ENCODE peak calls at places on chromosomes 11 and 22, in four cellular contexts. D is GM12878, I is K562, C is HCT116. Q is an unnamed sample.

GRCh38 chr11:45025716-45026492 is 75.2 kb upstream of the TP53I11 start:
- DNase-seq in D (no peak), I (no peak), C (no peak), Q (no peak)

GRCh38 chr11:117641008-117641915 is 155.8 kb downstream of the DSCAML1 start:
- DNase-seq in D (no peak), I (no peak), C (no peak), Q (no peak)

GRCh38 chr11:862028-862703 is 19.5 kb downstream of the TSPAN4 start:
- DNase-seq in D (no peak), I (peak), C (no peak), Q (no peak)

GRCh38 chr11:75667831-75668507 is 869 bp downstream of the MAP6 start:
- DNase-seq in D (no peak), I (no peak), C (no peak), Q (no peak)

GRCh38 chr11:10909141-10909883 is 51.5 kb upstream of the ZBED5 start:
- DNase-seq in D (no peak), I (no peak), C (no peak), Q (no peak)

GRCh38 chr11:125569913-125570621 is 790 bp downstream of the EI24 start:
- DNase-seq in D (no peak), I (peak), C (no peak), Q (no peak)

GRCh38 chr11:12170984-12171383 is 60.6 kb downstream of the MICAL2 start:
- DNase-seq in D (no peak), I (no peak), C (no peak), Q (no peak)

GRCh38 chr11:26227311-26227710 is 104.6 kb upstream of the ANO3 start:
- DNase-seq in D (peak), I (no peak), C (no peak), Q (no peak)

GRCh38 chr11:125762445-125762844 is 16.2 kb downstream of the PATE2 start:
- DNase-seq in D (no peak), I (no peak), C (no peak), Q (no peak)

GRCh38 chr22:28408702-28409101 is 270.9 kb downstream of the TTC28 start:
- DNase-seq in D (no peak), I (no peak), C (no peak), Q (no peak)

GRCh38 chr22:50247748-50248147 is 2.9 kb upstream of the TUBGCP6 start:
- DNase-seq in D (no peak), I (peak), C (peak), Q (peak)

GRCh38 chr22:33083212-33083611 is 25.0 kb upstream of the SYN3 start:
- DNase-seq in D (peak), I (no peak), C (no peak), Q (no peak)

GRCh38 chr11:73193251-73194033 is 24.6 kb upstream of the P2RY2 start:
- DNase-seq in D (peak), I (no peak), C (no peak), Q (no peak)
- H3K4me2 ChIP-seq in D (peak), I (no peak), C (peak), Q (no peak)

GRCh38 chr11:13964771-13965074 is 2.2 kb downstream of the SPON1 start:
- DNase-seq in D (no peak), I (no peak), C (no peak), Q (no peak)

GRCh38 chr11:13962198-13962561 is 343 bp upstream of the SPON1 start:
- DNase-seq in D (no peak), I (no peak), C (no peak), Q (no peak)

GRCh38 chr11:13963169-13963948 is 836 bp downstream of the SPON1 start:
- DNase-seq in D (no peak), I (no peak), C (no peak), Q (no peak)

GRCh38 chr11:13963949-13964770 is 1.6 kb downstream of the SPON1 start:
- DNase-seq in D (no peak), I (no peak), C (no peak), Q (no peak)

DNA sequence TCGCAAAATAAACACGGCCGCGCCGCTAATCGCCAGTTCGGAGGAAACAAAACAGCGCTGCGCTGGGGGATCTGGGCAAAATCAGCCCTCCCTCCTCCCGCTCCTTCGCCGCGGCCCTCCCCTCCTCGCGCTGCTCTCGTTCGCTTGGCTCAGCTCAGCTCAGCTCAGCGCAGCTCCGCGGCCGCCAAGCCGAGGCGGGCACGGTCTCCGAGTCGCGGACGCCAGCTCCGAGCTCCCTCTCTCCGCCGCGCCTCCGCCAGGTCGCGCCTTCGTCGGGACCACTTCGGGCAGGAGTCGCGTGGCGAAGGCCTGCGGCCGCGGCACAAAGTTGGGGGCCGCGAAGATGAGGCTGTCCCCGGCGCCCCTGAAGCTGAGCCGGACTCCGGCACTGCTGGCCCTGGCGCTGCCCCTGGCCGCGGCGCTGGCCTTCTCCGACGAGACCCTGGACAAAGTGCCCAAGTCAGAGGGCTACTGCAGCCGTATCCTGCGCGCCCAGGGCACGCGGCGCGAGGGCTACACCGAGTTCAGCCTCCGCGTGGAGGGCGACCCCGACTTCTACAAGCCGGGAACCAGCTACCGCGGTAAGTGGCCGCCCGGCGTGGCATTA is at the start of gene SPON1:
- DNase-seq in D (no peak), I (no peak), C (no peak), Q (no peak)
- TF ChIP-seq EZH2 in D (no peak), I (no peak), C (no peak), Q (peak)

GRCh38 chr22:49075150-49075549 is 752.5 kb downstream of the BRD1 start:
- DNase-seq in D (no peak), I (no peak), C (no peak), Q (no peak)

GRCh38 chr22:49077586-49077985 is 750.1 kb downstream of the BRD1 start:
- DNase-seq in D (no peak), I (no peak), C (no peak), Q (no peak)

GRCh38 chr22:49077036-49077393 is 750.7 kb downstream of the BRD1 start:
- DNase-seq in D (no peak), I (no peak), C (no peak), Q (no peak)

GRCh38 chr22:49078076-49078710 is 749.5 kb downstream of the BRD1 start:
- DNase-seq in D (no peak), I (no peak), C (no peak), Q (no peak)

GRCh38 chr22:49076300-49077035 is 751.2 kb downstream of the BRD1 start:
- DNase-seq in D (no peak), I (no peak), C (no peak), Q (no peak)
- TF ChIP-seq EGR1 in D (no peak), I (no peak), C (no peak), Q (no peak)

GRCh38 chr11:8180469-8180868 is 11.6 kb upstream of the RIC3 start:
- DNase-seq in D (no peak), I (no peak), C (no peak), Q (no peak)

GRCh38 chr11:8183136-8183535 is 14.3 kb upstream of the RIC3 start:
- DNase-seq in D (no peak), I (no peak), C (no peak), Q (no peak)

DNA sequence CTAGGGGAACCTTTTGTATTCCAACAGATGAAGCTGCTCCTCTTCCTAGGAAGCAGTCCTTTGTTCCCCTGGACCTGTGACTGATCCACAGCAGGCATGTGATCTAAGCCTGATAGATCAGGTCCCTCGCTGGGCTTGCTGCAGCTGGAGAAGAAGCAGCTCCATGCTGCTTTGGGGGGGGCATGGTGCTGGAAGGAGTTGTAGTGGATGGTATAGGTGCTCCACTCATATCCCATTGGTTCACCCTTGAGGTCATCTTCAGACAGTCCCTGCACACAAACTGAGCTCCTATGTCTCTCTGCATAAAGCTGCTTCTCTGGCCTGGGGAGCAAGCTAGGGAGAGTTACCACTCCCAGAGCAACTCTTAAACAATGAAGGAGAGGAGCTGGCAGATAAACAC is 9.5 kb upstream of the RIC3 start:
- DNase-seq in D (no peak), I (no peak), C (no peak), Q (no peak)
- H3K4me2 ChIP-seq in D (no peak), I (no peak), C (no peak), Q (no peak)

GRCh38 chr11:123197711-123198110 is 2.7 kb upstream of the CLMP start:
- DNase-seq in D (no peak), I (no peak), C (no peak), Q (no peak)

GRCh38 chr11:123195182-123196059 is at the start of gene CLMP:
- DNase-seq in D (no peak), I (no peak), C (no peak), Q (peak)

GRCh38 chr11:123194308-123195181 is 503 bp downstream of the CLMP start:
- DNase-seq in D (no peak), I (no peak), C (no peak), Q (no peak)

GRCh38 chr11:123193742-123194141 is 1.3 kb downstream of the CLMP start:
- DNase-seq in D (no peak), I (no peak), C (no peak), Q (no peak)

GRCh38 chr11:123196060-123196714 is 1.1 kb upstream of the CLMP start:
- DNase-seq in D (no peak), I (no peak), C (no peak), Q (peak)
- TF ChIP-seq EZH2 in D (no peak), I (no peak), C (no peak), Q (peak)

GRCh38 chr22:49048591-49048990 is 779.1 kb downstream of the BRD1 start:
- DNase-seq in D (no peak), I (no peak), C (no peak), Q (no peak)

GRCh38 chr22:49046000-49046545 is 781.6 kb downstream of the BRD1 start:
- DNase-seq in D (no peak), I (no peak), C (no peak), Q (no peak)

GRCh38 chr22:49045276-49045675 is 782.4 kb downstream of the BRD1 start:
- DNase-seq in D (no peak), I (no peak), C (no peak), Q (no peak)

GRCh38 chr22:49046546-49047305 is 780.9 kb downstream of the BRD1 start:
- DNase-seq in D (no peak), I (peak), C (peak), Q (peak)

DNA sequence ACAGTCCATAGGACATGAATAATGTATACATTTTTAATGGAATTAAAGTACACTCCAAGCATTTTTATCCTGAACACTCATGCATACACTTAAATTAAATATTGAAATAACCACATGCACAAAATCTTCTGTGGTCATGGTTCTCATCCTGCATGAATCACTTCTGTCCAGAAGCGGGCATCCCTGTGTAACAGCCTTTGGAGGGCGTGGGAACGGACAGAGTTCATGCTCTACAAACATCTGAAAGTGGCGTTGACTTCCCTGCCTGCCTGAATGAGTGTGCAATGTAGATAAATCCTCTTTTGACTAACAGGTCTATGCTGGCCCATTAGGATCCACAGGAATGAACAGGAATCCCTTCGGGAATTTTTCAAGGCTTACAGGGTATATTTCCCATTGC is 780.2 kb downstream of the BRD1 start:
- DNase-seq in D (no peak), I (no peak), C (no peak), Q (no peak)
- TF ChIP-seq EGR1 in D (no peak), I (no peak), C (no peak), Q (no peak)

DNA sequence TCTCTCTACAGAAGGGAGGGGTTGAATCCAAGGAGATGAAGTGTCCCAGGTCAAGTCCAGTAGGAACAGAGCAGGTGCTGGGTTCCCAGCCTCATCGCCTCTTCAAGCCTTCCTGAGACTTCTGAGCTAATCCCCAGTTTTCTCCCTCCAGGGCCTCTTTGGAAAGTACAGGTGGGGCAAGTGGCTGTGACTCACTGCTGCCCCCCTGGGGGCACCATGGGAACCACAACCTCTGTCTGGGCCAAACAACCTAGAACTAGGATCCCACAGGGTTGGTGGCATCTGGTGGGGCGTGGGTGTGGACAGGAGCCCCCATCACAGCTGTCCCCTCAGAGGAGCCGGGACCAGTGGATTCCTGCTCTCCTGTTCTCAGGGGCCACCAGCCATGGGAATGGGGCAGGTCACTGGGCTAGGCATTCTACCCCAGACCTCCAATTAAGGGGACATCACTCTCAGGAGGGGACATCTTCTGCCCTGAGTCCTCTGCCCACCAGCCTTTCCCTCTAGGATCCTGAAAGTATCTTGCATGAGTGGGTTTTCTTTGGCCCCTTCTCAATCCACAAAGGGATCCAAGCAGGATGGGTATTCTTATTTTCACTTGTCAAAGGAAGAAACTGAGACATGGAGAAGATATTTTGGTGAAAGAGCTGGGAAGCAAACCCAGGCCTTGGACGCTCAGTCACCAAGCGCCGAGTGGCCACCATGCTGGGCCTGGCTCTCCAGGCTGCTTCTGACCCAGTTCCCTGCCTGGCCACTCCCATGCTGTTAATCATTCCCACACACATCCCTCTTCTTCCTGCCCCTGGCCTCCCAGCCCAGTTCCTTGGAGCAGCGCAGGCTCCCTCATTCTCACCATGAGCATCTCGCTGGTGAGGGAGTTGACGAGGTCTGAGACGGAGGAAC is 23.8 kb downstream of the LRRC10B start:
- DNase-seq in D (no peak), I (peak), C (no peak), Q (peak)
- H3K4me2 ChIP-seq in D (no peak), I (no peak), C (no peak), Q (no peak)

Q was measured in H1.